ENCODE peak calls at places on chromosomes 5 and 9, in nine cellular contexts. One of them, this sample, is unnamed. For H3K4me1, the result is how much of the 10 kb centered on the place peaks cover.

GRCh38 chr9:126474201-126474765 is 139.4 kb upstream of the LMX1B start:
- DNase-seq in spleen: no peak
- DNase-seq in left ventricle myocardium inferior: no peak
- DNase-seq in thoracic aorta: no peak
- DNase-seq in cardiac muscle cell: peak
- DNase-seq in neural progenitor cell: no peak
- DNase-seq in thyroid gland: no peak
- DNase-seq in lung: no peak
- DNase-seq in IMR-90: peak
- DNase-seq in this sample: no peak

GRCh38 chr9:70081120-70081495 is 37.5 kb downstream of the MAMDC2 start:
- DNase-seq in left ventricle myocardium inferior: no peak
- DNase-seq in thyroid gland: no peak
- DNase-seq in thoracic aorta: no peak
- DNase-seq in lung: no peak
- DNase-seq in cardiac muscle cell: no peak
- DNase-seq in spleen: no peak
- DNase-seq in neural progenitor cell: no peak
- DNase-seq in IMR-90: peak
- DNase-seq in this sample: peak

GRCh38 chr5:38424237-38425080 is 132.0 kb downstream of the LIFR start:
- DNase-seq in spleen: no peak
- DNase-seq in left ventricle myocardium inferior: no peak
- DNase-seq in lung: no peak
- DNase-seq in IMR-90: no peak
- DNase-seq in thyroid gland: no peak
- DNase-seq in thoracic aorta: no peak
- DNase-seq in neural progenitor cell: no peak
- DNase-seq in cardiac muscle cell: no peak
- DNase-seq in this sample: no peak

GRCh38 chr9:4262735-4263141 is 37.1 kb downstream of the GLIS3 start:
- DNase-seq in left ventricle myocardium inferior: no peak
- DNase-seq in thoracic aorta: no peak
- DNase-seq in neural progenitor cell: no peak
- DNase-seq in lung: no peak
- DNase-seq in spleen: no peak
- DNase-seq in cardiac muscle cell: peak
- DNase-seq in thyroid gland: no peak
- DNase-seq in IMR-90: peak
- DNase-seq in this sample: no peak

GRCh38 chr9:13841801-13842462 is 472.0 kb downstream of the NFIB start:
- DNase-seq in cardiac muscle cell: no peak
- DNase-seq in thyroid gland: peak
- DNase-seq in thoracic aorta: no peak
- DNase-seq in IMR-90: no peak
- DNase-seq in spleen: no peak
- DNase-seq in neural progenitor cell: no peak
- DNase-seq in left ventricle myocardium inferior: no peak
- DNase-seq in lung: no peak
- DNase-seq in this sample: no peak

GRCh38 chr9:109507421-109507838 is 9.3 kb upstream of the PTPN3 start:
- DNase-seq in spleen: no peak
- DNase-seq in left ventricle myocardium inferior: no peak
- DNase-seq in thoracic aorta: no peak
- DNase-seq in lung: no peak
- DNase-seq in thyroid gland: peak
- DNase-seq in neural progenitor cell: no peak
- DNase-seq in cardiac muscle cell: peak
- DNase-seq in IMR-90: peak
- DNase-seq in this sample: peak

GRCh38 chr9:34796924-34797323 is 87.0 kb upstream of the CCL21 start:
- DNase-seq in IMR-90: no peak
- DNase-seq in lung: no peak
- DNase-seq in cardiac muscle cell: no peak
- DNase-seq in left ventricle myocardium inferior: no peak
- DNase-seq in neural progenitor cell: peak
- DNase-seq in thyroid gland: no peak
- DNase-seq in thoracic aorta: no peak
- DNase-seq in spleen: no peak
- DNase-seq in this sample: no peak

GRCh38 chr5:92309336-92309991 is 926.3 kb upstream of the ARRDC3 start:
- DNase-seq in IMR-90: peak
- DNase-seq in left ventricle myocardium inferior: no peak
- DNase-seq in neural progenitor cell: peak
- DNase-seq in lung: no peak
- DNase-seq in cardiac muscle cell: peak
- DNase-seq in thoracic aorta: no peak
- DNase-seq in thyroid gland: no peak
- DNase-seq in spleen: no peak
- DNase-seq in this sample: no peak

GRCh38 chr5:66830636-66831035 is 234.4 kb downstream of the MAST4 start:
- DNase-seq in neural progenitor cell: no peak
- DNase-seq in thyroid gland: no peak
- DNase-seq in spleen: no peak
- DNase-seq in left ventricle myocardium inferior: no peak
- DNase-seq in cardiac muscle cell: peak
- DNase-seq in IMR-90: no peak
- DNase-seq in lung: no peak
- DNase-seq in thoracic aorta: no peak
- DNase-seq in this sample: no peak

GRCh38 chr9:115952667-115953316 is 200.8 kb upstream of the PAPPA start:
- DNase-seq in cardiac muscle cell: peak
- DNase-seq in IMR-90: peak
- DNase-seq in thoracic aorta: no peak
- DNase-seq in lung: no peak
- DNase-seq in spleen: no peak
- DNase-seq in thyroid gland: no peak
- DNase-seq in left ventricle myocardium inferior: no peak
- DNase-seq in neural progenitor cell: no peak
- DNase-seq in this sample: no peak

GRCh38 chr5:181052928-181053759 is 13.1 kb downstream of the BTNL9 start:
- DNase-seq in spleen: peak
- DNase-seq in IMR-90: no peak
- DNase-seq in left ventricle myocardium inferior: no peak
- DNase-seq in thoracic aorta: no peak
- DNase-seq in thyroid gland: no peak
- DNase-seq in neural progenitor cell: peak
- DNase-seq in cardiac muscle cell: peak
- DNase-seq in lung: no peak
- DNase-seq in this sample: no peak

GRCh38 chr9:693460-694390 is 147.8 kb upstream of the DMRT1 start:
- DNase-seq in left ventricle myocardium inferior: peak
- DNase-seq in lung: no peak
- DNase-seq in thoracic aorta: peak
- DNase-seq in neural progenitor cell: no peak
- DNase-seq in thyroid gland: peak
- DNase-seq in IMR-90: peak
- DNase-seq in cardiac muscle cell: peak
- DNase-seq in spleen: no peak
- DNase-seq in this sample: peak

GRCh38 chr9:690517-691111 is 150.9 kb upstream of the DMRT1 start:
- DNase-seq in thoracic aorta: no peak
- DNase-seq in cardiac muscle cell: no peak
- DNase-seq in neural progenitor cell: no peak
- DNase-seq in left ventricle myocardium inferior: no peak
- DNase-seq in IMR-90: no peak
- DNase-seq in thyroid gland: no peak
- DNase-seq in lung: no peak
- DNase-seq in spleen: no peak
- DNase-seq in this sample: no peak

GRCh38 chr9:691825-692363 is 149.6 kb upstream of the DMRT1 start:
- DNase-seq in thyroid gland: peak
- DNase-seq in thoracic aorta: no peak
- DNase-seq in lung: no peak
- DNase-seq in cardiac muscle cell: no peak
- DNase-seq in neural progenitor cell: no peak
- DNase-seq in IMR-90: no peak
- DNase-seq in left ventricle myocardium inferior: no peak
- DNase-seq in spleen: no peak
- DNase-seq in this sample: no peak

GRCh38 chr9:694499-695154 is 146.9 kb upstream of the DMRT1 start:
- DNase-seq in thoracic aorta: no peak
- DNase-seq in left ventricle myocardium inferior: peak
- DNase-seq in thyroid gland: peak
- DNase-seq in cardiac muscle cell: peak
- DNase-seq in lung: no peak
- DNase-seq in spleen: no peak
- DNase-seq in IMR-90: peak
- DNase-seq in neural progenitor cell: no peak
- DNase-seq in this sample: no peak

GRCh38 chr9:692636-693459 is 148.6 kb upstream of the DMRT1 start:
- DNase-seq in lung: no peak
- DNase-seq in spleen: no peak
- DNase-seq in thyroid gland: no peak
- DNase-seq in left ventricle myocardium inferior: no peak
- DNase-seq in neural progenitor cell: no peak
- DNase-seq in thoracic aorta: no peak
- DNase-seq in cardiac muscle cell: no peak
- DNase-seq in IMR-90: no peak
- DNase-seq in this sample: no peak
- TF ChIP-seq CTCF in lung: no peak
- TF ChIP-seq CTCF in spleen: no peak
- TF ChIP-seq CTCF in thyroid gland: no peak
- TF ChIP-seq CTCF in left ventricle myocardium inferior: peak
- TF ChIP-seq CTCF in neural progenitor cell: no peak
- TF ChIP-seq CTCF in thoracic aorta: no peak
- TF ChIP-seq CTCF in cardiac muscle cell: no peak
- TF ChIP-seq CTCF in IMR-90: no peak
- TF ChIP-seq CTCF in this sample: no peak

DNA sequence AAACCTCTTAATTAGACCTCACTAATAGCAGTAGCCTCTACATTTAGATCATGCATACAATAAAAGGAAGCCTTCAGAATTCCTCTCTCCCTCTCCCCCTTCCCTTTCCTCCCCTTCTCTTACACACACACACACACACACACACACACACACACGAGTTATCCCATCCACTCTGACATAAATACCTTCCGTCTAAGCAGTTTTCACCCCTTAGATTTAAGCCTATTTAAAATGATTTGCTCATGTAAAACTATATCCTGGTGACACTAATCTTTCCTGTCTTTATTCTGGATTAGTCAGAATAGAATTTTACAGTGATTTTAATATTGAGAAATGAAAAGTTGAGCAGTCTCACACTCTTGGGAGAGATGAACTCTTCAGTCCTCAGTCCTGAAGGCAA is 35.0 kb downstream of the PRELID2 start:
- DNase-seq in spleen: no peak
- DNase-seq in neural progenitor cell: no peak
- DNase-seq in thyroid gland: no peak
- DNase-seq in left ventricle myocardium inferior: no peak
- DNase-seq in IMR-90: no peak
- DNase-seq in cardiac muscle cell: no peak
- DNase-seq in lung: no peak
- DNase-seq in thoracic aorta: no peak
- DNase-seq in this sample: no peak
- H3K4me1 ChIP-seq in spleen: under half
- H3K4me1 ChIP-seq in neural progenitor cell: under half
- H3K4me1 ChIP-seq in thyroid gland: under half
- H3K4me1 ChIP-seq in left ventricle myocardium inferior: under half
- H3K4me1 ChIP-seq in IMR-90: under half
- H3K4me1 ChIP-seq in cardiac muscle cell: under half
- H3K4me1 ChIP-seq in lung: under half
- H3K4me1 ChIP-seq in thoracic aorta: under half
- H3K4me1 ChIP-seq in this sample: under half

DNA sequence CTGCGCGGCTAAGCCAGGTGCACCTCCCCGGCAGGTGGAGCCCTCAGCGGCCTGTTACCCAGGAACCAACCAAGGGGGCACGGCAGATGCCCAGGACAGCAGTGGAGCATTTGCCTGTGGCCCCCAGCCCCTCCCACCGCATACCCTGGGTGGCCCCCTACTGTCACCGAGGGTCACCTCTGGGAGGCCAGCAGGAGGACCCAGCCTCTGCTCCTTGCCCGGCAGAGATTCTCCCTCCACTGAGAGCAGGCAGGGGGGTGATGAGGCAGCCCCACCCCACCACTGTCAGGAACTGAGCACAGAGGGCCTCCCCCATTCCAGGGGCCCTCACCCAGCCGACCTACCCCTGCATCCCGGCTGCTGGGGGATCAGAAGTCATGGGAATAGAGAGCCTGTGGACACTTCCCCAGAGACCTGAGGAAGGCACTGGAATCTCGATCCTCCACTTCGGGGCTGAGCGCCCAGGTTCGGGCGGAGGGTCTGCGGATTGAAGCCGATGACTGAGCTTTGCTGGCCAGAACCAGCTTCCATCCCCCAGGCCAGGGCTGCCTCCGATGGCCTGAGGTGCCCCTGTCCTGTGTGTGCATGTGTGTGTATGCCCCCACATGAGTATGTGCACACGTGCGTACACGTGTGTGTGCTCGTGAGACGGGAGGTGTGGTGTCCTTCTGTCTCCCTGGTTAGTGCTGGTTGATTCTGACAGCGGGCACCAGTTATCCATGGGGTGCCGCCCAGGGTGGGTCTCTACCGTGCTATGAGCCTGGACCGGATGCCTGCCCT is at the start of gene QRFP:
- DNase-seq in left ventricle myocardium inferior: no peak
- DNase-seq in spleen: no peak
- DNase-seq in IMR-90: no peak
- DNase-seq in neural progenitor cell: no peak
- DNase-seq in thoracic aorta: no peak
- DNase-seq in thyroid gland: no peak
- DNase-seq in lung: no peak
- DNase-seq in cardiac muscle cell: no peak
- DNase-seq in this sample: no peak
- TF ChIP-seq CTCF in left ventricle myocardium inferior: no peak
- TF ChIP-seq CTCF in spleen: no peak
- TF ChIP-seq CTCF in IMR-90: no peak
- TF ChIP-seq CTCF in neural progenitor cell: no peak
- TF ChIP-seq CTCF in thoracic aorta: no peak
- TF ChIP-seq CTCF in thyroid gland: no peak
- TF ChIP-seq CTCF in lung: no peak
- TF ChIP-seq CTCF in cardiac muscle cell: no peak
- TF ChIP-seq CTCF in this sample: no peak

GRCh38 chr5:177355868-177356168 is 1.9 kb upstream of the RGS14 start:
- DNase-seq in neural progenitor cell: no peak
- DNase-seq in thoracic aorta: no peak
- DNase-seq in cardiac muscle cell: no peak
- DNase-seq in IMR-90: no peak
- DNase-seq in thyroid gland: no peak
- DNase-seq in spleen: no peak
- DNase-seq in lung: no peak
- DNase-seq in left ventricle myocardium inferior: no peak
- DNase-seq in this sample: no peak

GRCh38 chr5:177353093-177353492 is 1.6 kb upstream of the LMAN2 start:
- DNase-seq in thoracic aorta: no peak
- DNase-seq in spleen: peak
- DNase-seq in neural progenitor cell: no peak
- DNase-seq in cardiac muscle cell: no peak
- DNase-seq in thyroid gland: no peak
- DNase-seq in lung: no peak
- DNase-seq in left ventricle myocardium inferior: no peak
- DNase-seq in IMR-90: no peak
- DNase-seq in this sample: no peak

GRCh38 chr5:177355162-177355867 is 2.4 kb upstream of the RGS14 start:
- DNase-seq in neural progenitor cell: no peak
- DNase-seq in IMR-90: no peak
- DNase-seq in spleen: peak
- DNase-seq in lung: no peak
- DNase-seq in left ventricle myocardium inferior: no peak
- DNase-seq in thyroid gland: no peak
- DNase-seq in thoracic aorta: no peak
- DNase-seq in cardiac muscle cell: no peak
- DNase-seq in this sample: no peak

GRCh38 chr5:177354256-177354655 is 2.8 kb upstream of the LMAN2 start:
- DNase-seq in left ventricle myocardium inferior: no peak
- DNase-seq in spleen: no peak
- DNase-seq in cardiac muscle cell: no peak
- DNase-seq in IMR-90: no peak
- DNase-seq in neural progenitor cell: no peak
- DNase-seq in thyroid gland: no peak
- DNase-seq in thoracic aorta: no peak
- DNase-seq in lung: no peak
- DNase-seq in this sample: no peak

GRCh38 chr5:177354716-177355115 is 3.0 kb upstream of the RGS14 start:
- DNase-seq in lung: no peak
- DNase-seq in spleen: no peak
- DNase-seq in thoracic aorta: no peak
- DNase-seq in cardiac muscle cell: no peak
- DNase-seq in neural progenitor cell: no peak
- DNase-seq in IMR-90: no peak
- DNase-seq in left ventricle myocardium inferior: no peak
- DNase-seq in thyroid gland: no peak
- DNase-seq in this sample: no peak
- H3K4me1 ChIP-seq in lung: under half
- H3K4me1 ChIP-seq in spleen: half or more
- H3K4me1 ChIP-seq in thoracic aorta: under half
- H3K4me1 ChIP-seq in cardiac muscle cell: under half
- H3K4me1 ChIP-seq in neural progenitor cell: under half
- H3K4me1 ChIP-seq in IMR-90: under half
- H3K4me1 ChIP-seq in left ventricle myocardium inferior: under half
- H3K4me1 ChIP-seq in thyroid gland: under half
- H3K4me1 ChIP-seq in this sample: under half

This sample was measured in tibial artery.